ENCODE peak calls at places on chromosomes 7 and 10, in nine cellular contexts. G is fibroblast of pulmonary artery; F is cardiac fibroblast; B is hepatocyte; S is CD8-positive, alpha-beta T cell; C is A549; M is transverse colon; E is brain microvascular endothelial cell; W is OCI-LY7. Y is an unnamed sample.

GRCh38 chr10:69446229-69446628 is 5.0 kb upstream of the TSPAN15 start:
- DNase-seq in G (peak; percentile 45), F (peak; percentile 59), B (no peak), S (no peak), C (no peak), M (no peak), E (no peak), W (no peak), Y (no peak)

GRCh38 chr7:668139-668871 is 58.2 kb upstream of the DNAAF5 start:
- DNase-seq in G (peak; percentile 67), F (peak; percentile 61), B (peak; percentile 60), S (no peak), C (no peak), M (peak; percentile 31), E (peak; percentile 29), W (no peak), Y (no peak)

GRCh38 chr10:98041352-98042043 is 11.1 kb upstream of the CRTAC1 start:
- DNase-seq in G (peak; percentile 66), F (peak; percentile 73), B (peak; percentile 67), S (peak; percentile 54), C (peak; percentile 77), M (peak; percentile 56), E (peak; percentile 60), W (peak; percentile 72), Y (no peak)

GRCh38 chr10:74738985-74739567 is 87.3 kb upstream of the KAT6B start:
- DNase-seq in G (peak; percentile 42), F (peak; percentile 45), B (no peak), S (peak; percentile 56), C (no peak), M (peak; percentile 43), E (peak; percentile 10), W (peak; percentile 85), Y (no peak)

GRCh38 chr10:96743988-96744585 is 23.8 kb upstream of the PIK3AP1 start:
- DNase-seq in G (peak; percentile 21), F (peak; percentile 22), B (peak; percentile 31), S (no peak), C (no peak), M (no peak), E (peak; percentile 10), W (peak; percentile 71), Y (no peak)

GRCh38 chr7:41385996-41386395 is 316.9 kb downstream of the INHBA start:
- DNase-seq in G (no peak), F (peak; percentile 44), B (no peak), S (no peak), C (no peak), M (no peak), E (no peak), W (no peak), Y (no peak)

GRCh38 chr7:158863611-158864506 is 7.5 kb downstream of the DYNC2I1 start:
- DNase-seq in G (peak; percentile 69), F (peak; percentile 80), B (peak; percentile 86), S (no peak), C (peak; percentile 41), M (peak; percentile 80), E (peak; percentile 70), W (no peak), Y (no peak)

GRCh38 chr10:12055722-12056121 is 13.0 kb upstream of the DHTKD1 start:
- DNase-seq in G (no peak), F (no peak), B (no peak), S (no peak), C (no peak), M (no peak), E (no peak), W (no peak), Y (no peak)

GRCh38 chr10:86813101-86813500 is 56.7 kb downstream of the BMPR1A start:
- DNase-seq in G (peak; percentile 23), F (peak; percentile 44), B (no peak), S (no peak), C (no peak), M (no peak), E (no peak), W (no peak), Y (no peak)

GRCh38 chr7:47420117-47420780 is 161.7 kb downstream of the TNS3 start:
- DNase-seq in G (no peak), F (no peak), B (no peak), S (peak; percentile 31), C (no peak), M (no peak), E (no peak), W (no peak), Y (no peak)

GRCh38 chr7:52708846-52709245 is 326.6 kb upstream of the POM121L12 start:
- DNase-seq in G (no peak), F (no peak), B (no peak), S (no peak), C (no peak), M (no peak), E (no peak), W (peak; percentile 82), Y (no peak)

GRCh38 chr7:44333971-44334733 is 8.8 kb upstream of the CAMK2B start:
- DNase-seq in G (peak; percentile 19), F (no peak), B (no peak), S (no peak), C (no peak), M (no peak), E (no peak), W (no peak), Y (no peak)

GRCh38 chr7:130922206-130923112 is 188.5 kb upstream of the KLF14 start:
- DNase-seq in G (no peak), F (no peak), B (no peak), S (no peak), C (no peak), M (no peak), E (no peak), W (no peak), Y (no peak)
- H3K4me3 ChIP-seq in G (no peak overlapping the region), F (no peak overlapping the region), B (no peak overlapping the region), S (no peak overlapping the region), C (peak overlapping the region; percentile 3), M (peak overlapping the region; percentile 28), E (no peak overlapping the region), W (no peak overlapping the region), Y (no peak overlapping the region)

DNA sequence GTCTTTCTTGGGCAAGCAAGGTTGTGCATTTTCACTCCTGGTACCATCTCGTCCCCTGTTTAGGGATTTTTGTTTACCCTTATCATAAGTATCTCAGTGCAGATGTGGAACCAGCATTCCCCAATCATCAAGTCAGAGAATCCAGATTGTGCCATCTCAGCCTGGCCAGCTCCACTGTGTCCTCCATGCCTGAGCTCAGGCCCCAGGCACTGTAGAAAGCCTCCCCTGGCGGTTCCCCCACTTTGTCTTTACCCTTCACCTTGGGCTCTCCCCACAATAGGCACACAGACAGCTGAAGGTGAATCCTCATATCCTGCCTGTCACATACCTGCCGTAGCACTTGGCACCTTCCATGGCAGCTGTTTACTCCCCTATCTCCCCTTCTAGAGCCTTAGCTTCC is 264.7 kb upstream of the NFE2L3 start:
- DNase-seq in G (no peak), F (no peak), B (no peak), S (no peak), C (no peak), M (no peak), E (no peak), W (no peak), Y (no peak)
- H3K4me3 ChIP-seq in G (no peak overlapping the region), F (no peak overlapping the region), B (no peak overlapping the region), S (no peak overlapping the region), C (no peak overlapping the region), M (no peak overlapping the region), E (no peak overlapping the region), W (no peak overlapping the region), Y (no peak overlapping the region)

GRCh38 chr7:100176096-100176835 is 915 bp downstream of the GPC2 start:
- DNase-seq in G (no peak), F (no peak), B (no peak), S (no peak), C (no peak), M (no peak), E (no peak), W (no peak), Y (no peak)
- H3K4me3 ChIP-seq in G (peak overlapping the region; percentile 79), F (peak overlapping the region; percentile 77), B (peak overlapping the region; percentile 48), S (no peak overlapping the region), C (peak overlapping the region; percentile 64), M (no peak overlapping the region), E (peak overlapping the region; percentile 84), W (peak overlapping the region; percentile 95), Y (no peak overlapping the region)

DNA sequence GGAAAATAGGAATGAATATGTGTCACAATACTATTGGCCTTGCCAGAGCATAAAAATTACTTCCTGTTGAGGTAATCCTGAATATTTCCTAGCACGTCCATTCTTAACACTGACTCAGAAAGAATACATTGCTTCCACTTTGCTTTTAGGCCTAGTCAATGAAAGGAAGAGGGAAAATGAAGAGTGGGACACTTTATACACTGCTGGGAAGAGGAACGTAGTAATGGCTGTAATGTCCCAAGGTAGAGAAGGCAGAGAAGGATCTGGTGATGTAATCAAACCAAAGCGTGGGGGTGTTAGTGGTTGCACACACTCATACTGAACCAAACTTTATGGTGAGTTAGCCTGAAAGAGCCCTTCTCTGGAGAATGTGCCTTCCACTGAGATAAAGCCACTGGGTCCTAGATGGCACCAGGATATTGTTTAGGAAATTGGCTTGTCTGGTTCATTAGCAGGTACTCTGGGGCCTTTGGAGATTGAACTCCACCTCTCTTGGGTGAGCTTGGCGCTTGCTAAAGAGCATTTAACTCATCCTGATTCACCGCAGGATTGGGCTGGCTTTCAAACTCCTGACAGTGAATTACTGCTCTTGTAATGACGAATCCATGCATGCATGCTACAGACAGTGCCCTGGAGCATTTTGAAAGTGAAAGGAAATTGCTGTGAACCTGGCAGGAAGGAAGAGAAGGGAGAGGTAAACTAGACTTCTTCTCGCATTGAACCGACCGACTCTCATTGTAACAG is 254.9 kb downstream of the KIAA1217 start:
- DNase-seq in G (peak; percentile 77), F (peak; percentile 91), B (peak; percentile 66), S (no peak), C (no peak), M (peak; percentile 48), E (peak; percentile 57), W (no peak), Y (no peak)
- H3K4me3 ChIP-seq in G (no peak overlapping the region), F (no peak overlapping the region), B (no peak overlapping the region), S (no peak overlapping the region), C (no peak overlapping the region), M (peak overlapping the region; percentile 3), E (no peak overlapping the region), W (no peak overlapping the region), Y (peak overlapping the region; percentile 9)